ENCODE peak calls at places on chromosome 19, in five cellular contexts. Q, K, G, L and O are unnamed samples.

GRCh38 chr19:47891923-47892666 is 6.0 kb upstream of the SULT2A1 start:
- DNase-seq in G (no peak), Q (no peak), L (no peak), K (no peak), O (no peak)

GRCh38 chr19:17510220-17510993 is 1.0 kb upstream of the PGLS start:
- DNase-seq in L (no peak), K (no peak), G (no peak), Q (no peak), O (peak)

GRCh38 chr19:45528744-45529453 is 21.6 kb downstream of the VASP start:
- DNase-seq in K (no peak), L (no peak), G (no peak), Q (no peak), O (no peak)

GRCh38 chr19:29568036-29568788 is 37.9 kb upstream of the POP4 start:
- DNase-seq in L (no peak), Q (no peak), K (no peak), G (no peak), O (no peak)

GRCh38 chr19:11418518-11419506 is at the start of gene RGL3:
- DNase-seq in L (no peak), G (no peak), Q (peak), K (no peak), O (peak)

GRCh38 chr19:33767898-33768413 is 28.7 kb upstream of the KCTD15 start:
- DNase-seq in Q (no peak), G (peak), K (no peak), L (no peak), O (peak)

GRCh38 chr19:10037367-10037766 is 24.1 kb downstream of the RDH8 start:
- DNase-seq in K (no peak), Q (no peak), G (no peak), L (no peak), O (no peak)

GRCh38 chr19:14871619-14872230 is 14.2 kb downstream of the OR7A17 start:
- DNase-seq in Q (no peak), G (no peak), L (peak), K (no peak), O (peak)

GRCh38 chr19:52673014-52673413 is 34.9 kb upstream of the ZNF83 start:
- DNase-seq in L (no peak), Q (no peak), K (no peak), G (no peak), O (no peak)

GRCh38 chr19:14595558-14595957 is 12.7 kb downstream of the CLEC17A start:
- DNase-seq in Q (no peak), K (no peak), G (no peak), L (no peak), O (no peak)

GRCh38 chr19:10812902-10813404 is 23.1 kb downstream of the TMED1 start:
- DNase-seq in G (no peak), Q (peak), K (no peak), L (peak), O (peak)

GRCh38 chr19:57708641-57709354 is at the start of gene ZNF154:
- DNase-seq in Q (peak), L (no peak), G (peak), K (no peak), O (peak)

GRCh38 chr19:40257096-40257517 is 28.0 kb downstream of the AKT2 start:
- DNase-seq in G (no peak), Q (no peak), L (no peak), K (no peak), O (no peak)

GRCh38 chr19:15702590-15702930 is 25.3 kb upstream of the OR10H2 start:
- DNase-seq in Q (peak), L (no peak), K (no peak), G (no peak), O (peak)

GRCh38 chr19:39677931-39678889 is 22.5 kb downstream of the LGALS16 start:
- DNase-seq in L (no peak), Q (no peak), K (no peak), G (no peak), O (no peak)

GRCh38 chr19:40398417-40399056 is 8.6 kb upstream of the HIPK4 start:
- DNase-seq in G (no peak), K (no peak), Q (peak), L (no peak), O (peak)

GRCh38 chr19:4763021-4763420 is 28.5 kb upstream of the FEM1A start:
- DNase-seq in Q (no peak), L (no peak), K (no peak), G (no peak), O (no peak)

GRCh38 chr19:13099073-13099999 is 3.3 kb downstream of the LYL1 start:
- DNase-seq in L (no peak), Q (peak), G (no peak), K (peak), O (no peak)

GRCh38 chr19:42175952-42176648 is 41.4 kb downstream of the DEDD2 start:
- DNase-seq in G (peak), Q (no peak), K (no peak), L (no peak), O (peak)

GRCh38 chr19:29708553-29709439 is 6.3 kb downstream of the C19orf12 start:
- DNase-seq in Q (no peak), G (no peak), K (no peak), L (no peak), O (no peak)

GRCh38 chr19:46859637-46860124 is 1.1 kb upstream of the ARHGAP35 start:
- DNase-seq in G (no peak), K (no peak), L (peak), Q (peak), O (peak)

GRCh38 chr19:13832096-13832495 is 36.9 kb downstream of the ZSWIM4 start:
- DNase-seq in G (no peak), K (no peak), Q (no peak), L (no peak), O (peak)

GRCh38 chr19:39631178-39631577 is 24.5 kb upstream of the LGALS16 start:
- DNase-seq in G (no peak), Q (no peak), L (no peak), K (no peak), O (no peak)

GRCh38 chr19:46610413-46610775 is 9.3 kb downstream of the CALM3 start:
- DNase-seq in G (no peak), L (no peak), Q (no peak), K (no peak), O (no peak)

GRCh38 chr19:2491130-2491801 is 15.3 kb downstream of the GADD45B start:
- DNase-seq in G (no peak), Q (no peak), L (peak), K (no peak), O (peak)

GRCh38 chr19:36528921-36529518 is 949 bp upstream of the ZNF260 start:
- DNase-seq in Q (no peak), L (no peak), G (no peak), K (peak), O (peak)

GRCh38 chr19:15108145-15108844 is 1.1 kb downstream of the SYDE1 start:
- DNase-seq in Q (no peak), G (no peak), K (no peak), L (no peak), O (peak)

GRCh38 chr19:39839678-39840327 is 5.8 kb upstream of the DYRK1B start:
- DNase-seq in K (no peak), G (no peak), Q (no peak), L (no peak), O (no peak)

GRCh38 chr19:6676288-6676687 is 6.3 kb upstream of the TNFSF14 start:
- DNase-seq in L (no peak), G (no peak), K (no peak), Q (no peak), O (no peak)

GRCh38 chr19:55253842-55254624 is 4.8 kb downstream of the PPP6R1 start:
- DNase-seq in Q (no peak), K (no peak), L (no peak), G (no peak), O (no peak)